ENCODE peak calls at places on chromosomes 2 and 18, in nine cellular contexts. L is CD4-positive, CD25-positive, alpha-beta regulatory T cell; G is SW 1271; A is AML-193; D is stimulated activated CD8-positive, alpha-beta memory T cell treated with anti-CD3 and anti-CD28 coated beads, Interleukin-4, amount 100 ng/mL, for 4 hours; P is fibroblast of the aortic adventitia; H is fibroblast of lung; U is epithelial cell of esophagus; V is activated naive CD4-positive, alpha-beta T cell. T is an unnamed sample.

GRCh38 chr2:208097801-208098200 is 26.5 kb downstream of the CRYGD start:
- DNase-seq in L (no peak), G (no peak), A (no peak), D (no peak), P (peak; percentile 69), H (peak; percentile 50), U (no peak), V (no peak), T (no peak)

GRCh38 chr2:147182260-147182659 is 662.6 kb upstream of the ACVR2A start:
- DNase-seq in L (peak; percentile 15), G (no peak), A (no peak), D (peak; percentile 1), P (no peak), H (no peak), U (peak; percentile 88), V (no peak), T (peak; percentile 2)

GRCh38 chr18:50819027-50819726 is 639 bp downstream of the MRO start:
- DNase-seq in L (no peak), G (no peak), A (no peak), D (no peak), P (peak; percentile 47), H (peak; percentile 39), U (peak; percentile 41), V (no peak), T (no peak)

GRCh38 chr2:45114221-45114955 is 105.1 kb upstream of the SIX2 start:
- DNase-seq in L (no peak), G (no peak), A (no peak), D (no peak), P (no peak), H (no peak), U (no peak), V (no peak), T (no peak)

GRCh38 chr2:166516712-166517303 is 22.8 kb upstream of the SCN7A start:
- DNase-seq in L (no peak), G (peak; percentile 34), A (peak; percentile 46), D (no peak), P (peak; percentile 32), H (peak; percentile 24), U (peak; percentile 41), V (no peak), T (no peak)

GRCh38 chr2:187989925-187990623 is 301.6 kb upstream of the GULP1 start:
- DNase-seq in L (no peak), G (no peak), A (no peak), D (no peak), P (no peak), H (no peak), U (peak; percentile 79), V (no peak), T (no peak)

GRCh38 chr2:196718796-196719564 is 79.5 kb downstream of the CCDC150 start:
- DNase-seq in L (no peak), G (peak; percentile 7), A (no peak), D (no peak), P (peak; percentile 90), H (peak; percentile 77), U (no peak), V (no peak), T (no peak)

GRCh38 chr2:206230060-206230890 is 44.2 kb upstream of the ZDBF2 start:
- DNase-seq in L (no peak), G (no peak), A (no peak), D (no peak), P (peak; percentile 52), H (peak; percentile 11), U (peak; percentile 94), V (no peak), T (no peak)

GRCh38 chr2:101558740-101559508 is 84.0 kb upstream of the RFX8 start:
- DNase-seq in L (no peak), G (no peak), A (no peak), D (no peak), P (peak; percentile 80), H (peak; percentile 74), U (peak; percentile 12), V (no peak), T (no peak)

T was measured in immature natural killer cell.